ENCODE peak calls at places on chromosomes 4 and X, in ten cellular contexts. S, T, P, N, J, B, E, X, W and Z are unnamed samples.

GRCh38 chr4:18109677-18110076 is 88.1 kb upstream of the LCORL start:
- DNase-seq in T (no peak), S (no peak), X (no peak), P (no peak), N (no peak), B (no peak), W (no peak), J (no peak), E (no peak), Z (no peak)

GRCh38 chr4:56741595-56741994 is 60.5 kb upstream of the HOPX start:
- DNase-seq in J (no peak), W (no peak), S (no peak), N (no peak), E (no peak), X (no peak), T (no peak), P (no peak), B (no peak), Z (no peak)

GRCh38 chr4:73603307-73603710 is 16.9 kb downstream of the RASSF6 start:
- DNase-seq in P (no peak), W (no peak), E (no peak), S (peak), N (no peak), B (no peak), J (no peak), T (peak), X (peak), Z (no peak)

GRCh38 chrX:40622741-40623536 is at the start of gene MPC1L:
- DNase-seq in W (no peak), T (no peak), E (no peak), X (no peak), B (no peak), S (no peak), P (no peak), N (no peak), J (no peak), Z (no peak)

GRCh38 chr4:24219171-24219570 is 329.3 kb upstream of the PPARGC1A start:
- DNase-seq in X (no peak), P (no peak), S (no peak), J (no peak), T (no peak), W (no peak), B (no peak), N (no peak), E (no peak), Z (no peak)

GRCh38 chr4:2048831-2049230 is 10.3 kb upstream of the NAT8L start:
- DNase-seq in B (no peak), J (no peak), S (peak), N (no peak), T (no peak), E (no peak), X (no peak), W (no peak), P (no peak), Z (peak)

GRCh38 chr4:158625544-158625943 is 46.1 kb downstream of the C4orf46 start:
- DNase-seq in E (no peak), N (no peak), B (no peak), J (no peak), S (peak), X (no peak), W (no peak), T (no peak), P (no peak), Z (no peak)

GRCh38 chr4:113725963-113726362 is 35.6 kb downstream of the CAMK2D start:
- DNase-seq in S (peak), T (no peak), E (no peak), N (no peak), W (no peak), J (no peak), P (no peak), X (no peak), B (no peak), Z (no peak)

GRCh38 chr4:59571805-59572430 is 1628.2 kb upstream of the ADGRL3 start:
- DNase-seq in T (no peak), B (no peak), E (no peak), X (no peak), S (no peak), N (peak), P (no peak), W (no peak), J (no peak), Z (no peak)

GRCh38 chrX:24149346-24150050 is at the start of gene ZFX:
- DNase-seq in P (peak), N (peak), E (no peak), T (peak), B (peak), J (peak), X (peak), W (peak), S (peak), Z (peak)

GRCh38 chr4:119585771-119586170 is 42.8 kb downstream of the PDE5A start:
- DNase-seq in W (no peak), P (no peak), J (no peak), T (no peak), X (no peak), B (no peak), E (no peak), N (no peak), S (no peak), Z (no peak)

GRCh38 chrX:48785156-48785524 is 1.2 kb upstream of the GATA1 start:
- DNase-seq in E (no peak), B (no peak), N (no peak), W (no peak), X (no peak), J (no peak), S (no peak), P (no peak), T (no peak), Z (no peak)

GRCh38 chr4:90069151-90069550 is 58.0 kb upstream of the CCSER1 start:
- DNase-seq in T (no peak), E (no peak), P (no peak), N (no peak), J (no peak), X (no peak), S (no peak), B (no peak), W (no peak), Z (no peak)

GRCh38 chrX:100316987-100317386 is 93.1 kb downstream of the PCDH19 start:
- DNase-seq in B (no peak), X (no peak), S (no peak), E (no peak), N (no peak), P (no peak), W (no peak), J (no peak), T (no peak), Z (no peak)

GRCh38 chrX:46814966-46815365 is 21.9 kb upstream of the RP2 start:
- DNase-seq in P (no peak), J (no peak), B (no peak), X (no peak), S (no peak), E (no peak), W (no peak), N (no peak), T (no peak), Z (no peak)

GRCh38 chr4:31674313-31674947 is 954.3 kb downstream of the PCDH7 start:
- DNase-seq in B (no peak), W (no peak), S (peak), N (no peak), P (no peak), J (no peak), E (no peak), T (peak), X (no peak), Z (no peak)

GRCh38 chrX:85052207-85052606 is 48.5 kb downstream of the APOOL start:
- DNase-seq in W (no peak), J (no peak), E (no peak), S (peak), X (no peak), P (no peak), B (no peak), N (no peak), T (no peak), Z (no peak)

GRCh38 chr4:13984996-13985780 is 357.7 kb upstream of the BOD1L1 start:
- DNase-seq in E (no peak), X (no peak), J (no peak), B (no peak), P (no peak), S (peak), W (no peak), T (no peak), N (no peak), Z (no peak)

GRCh38 chr4:140807491-140808257 is 51.5 kb upstream of the TBC1D9 start:
- DNase-seq in J (no peak), X (no peak), S (peak), W (no peak), E (no peak), N (no peak), T (no peak), B (no peak), P (no peak), Z (no peak)